ENCODE peak calls at places on chromosomes 6 and 20, in seven cellular contexts. I is iris pigment epithelial cell, C is kidney tubule cell, U is KBM-7, R is activated T-helper 1 cell treated with Interleukin-2 at 50 U/mL for 16 hours, J is NCI-H345, V is mesenteric fat pad. M is an unnamed sample.

GRCh38 chr6:40038626-40039025 is 104.4 kb upstream of the MOCS1 start:
- DNase-seq in V (no peak), I (no peak), J (no peak), C (no peak), R (no peak), U (no peak), M (no peak)

GRCh38 chr20:47263080-47263479 is 93.4 kb downstream of the ZMYND8 start:
- DNase-seq in J (no peak), C (no peak), I (no peak), V (no peak), R (no peak), U (no peak), M (no peak)

GRCh38 chr6:42313038-42313437 is 95.4 kb upstream of the MRPS10 start:
- DNase-seq in C (no peak), R (no peak), I (peak), U (no peak), V (no peak), J (no peak), M (no peak)

GRCh38 chr20:3727333-3728035 is 5.0 kb upstream of the HSPA12B start:
- DNase-seq in V (no peak), U (no peak), C (no peak), J (no peak), I (no peak), R (no peak), M (no peak)

GRCh38 chr20:14721926-14722325 is 384.5 kb upstream of the FLRT3 start:
- DNase-seq in C (peak), U (no peak), J (no peak), R (no peak), I (no peak), V (no peak), M (no peak)

GRCh38 chr20:12170406-12170805 is 252.7 kb downstream of the BTBD3 start:
- DNase-seq in J (no peak), I (no peak), V (no peak), U (no peak), C (no peak), R (no peak), M (no peak)

GRCh38 chr6:9412951-9413559 is 977.7 kb upstream of the SLC35B3 start:
- DNase-seq in U (peak), J (no peak), C (peak), V (no peak), I (peak), R (no peak), M (no peak)

GRCh38 chr6:42696526-42697267 is 25.7 kb downstream of the PRPH2 start:
- DNase-seq in U (no peak), R (no peak), C (no peak), V (peak), I (peak), J (no peak), M (no peak)

GRCh38 chr20:25205277-25206062 is 10.0 kb downstream of the ENTPD6 start:
- DNase-seq in C (no peak), I (no peak), R (no peak), U (no peak), V (peak), J (no peak), M (peak)

GRCh38 chr6:142323377-142323776 is 21.6 kb downstream of the ADGRG6 start:
- DNase-seq in R (no peak), I (peak), V (no peak), C (peak), J (peak), U (no peak), M (no peak)

GRCh38 chr20:59356662-59357061 is 56.3 kb downstream of the EDN3 start:
- DNase-seq in V (no peak), C (no peak), J (no peak), U (no peak), I (no peak), R (no peak), M (no peak)

GRCh38 chr6:131966443-131966842 is 15.3 kb upstream of the CCN2 start:
- DNase-seq in R (no peak), U (no peak), I (peak), V (no peak), J (no peak), C (peak), M (no peak)

GRCh38 chr6:3026811-3027626 is 27.3 kb downstream of the NQO2 start:
- DNase-seq in C (no peak), V (no peak), U (peak), J (no peak), R (peak), I (peak), M (no peak)

GRCh38 chr20:5085380-5085779 is 34.4 kb downstream of the PCNA start:
- DNase-seq in J (no peak), I (no peak), U (peak), C (no peak), R (no peak), V (peak), M (no peak)

GRCh38 chr20:35972445-35972844 is 4.1 kb downstream of the CNBD2 start:
- DNase-seq in R (no peak), C (no peak), I (no peak), U (no peak), V (no peak), J (peak), M (no peak)

GRCh38 chr6:70847091-70847490 is 109.8 kb downstream of the B3GAT2 start:
- DNase-seq in V (no peak), C (no peak), J (no peak), R (no peak), U (no peak), I (no peak), M (no peak)

GRCh38 chr6:11113038-11113437 is 1.5 kb upstream of the ERVFRD-1 start:
- DNase-seq in V (no peak), R (no peak), J (no peak), I (peak), U (no peak), C (no peak), M (no peak)

GRCh38 chr6:125797120-125797933 is 6.6 kb downstream of the NCOA7 start:
- DNase-seq in J (no peak), I (no peak), C (no peak), U (no peak), V (no peak), R (no peak), M (no peak)

GRCh38 chr20:43899274-43899878 is 15.3 kb upstream of the TOX2 start:
- DNase-seq in R (no peak), I (no peak), U (no peak), J (no peak), C (no peak), V (no peak), M (no peak)

GRCh38 chr6:44289726-44290125 is 19.5 kb downstream of the TMEM151B start:
- DNase-seq in U (no peak), V (no peak), J (no peak), R (no peak), I (no peak), C (no peak), M (no peak)

GRCh38 chr6:101102702-101103101 is 221.6 kb upstream of the ASCC3 start:
- DNase-seq in U (no peak), I (no peak), R (no peak), V (no peak), J (no peak), C (no peak), M (no peak)

GRCh38 chr6:151322570-151322969 is 68.8 kb downstream of the ZBTB2 start:
- DNase-seq in V (no peak), R (no peak), J (no peak), I (no peak), U (no peak), C (no peak), M (no peak)

GRCh38 chr20:57579331-57579897 is 18.5 kb downstream of the PCK1 start:
- DNase-seq in R (no peak), I (no peak), U (no peak), C (no peak), J (no peak), V (no peak), M (no peak)

M was measured in vagina.